ENCODE peak calls at places on chromosomes 16 and 17, in four cellular contexts. K, D, M and Y are unnamed samples.

GRCh38 chr16:89565256-89565505 is 4.7 kb downstream of the RPL13 start:
- DNase-seq in K (no peak), D (no peak), M (no peak), Y (no peak)

GRCh38 chr16:81493755-81494433 is 49.3 kb downstream of the CMIP start:
- DNase-seq in K (no peak), D (no peak), M (peak), Y (no peak)

GRCh38 chr16:69867796-69868565 is 83.2 kb upstream of the CLEC18A start:
- DNase-seq in K (no peak), D (no peak), M (no peak), Y (no peak)

GRCh38 chr16:19666451-19666850 is 51.6 kb downstream of the KNOP1 start:
- DNase-seq in K (no peak), D (no peak), M (no peak), Y (no peak)

GRCh38 chr17:81566461-81567126 is 14.4 kb upstream of the FAAP100 start:
- DNase-seq in K (peak), D (no peak), M (peak), Y (no peak)

GRCh38 chr16:19559242-19559910 is 3.9 kb downstream of the VPS35L start:
- DNase-seq in K (peak), D (no peak), M (peak), Y (no peak)

GRCh38 chr16:10728035-10728462 is 15.6 kb upstream of the NUBP1 start:
- DNase-seq in K (no peak), D (no peak), M (no peak), Y (no peak)

GRCh38 chr17:31565652-31566051 is 174.2 kb downstream of the RAB11FIP4 start:
- DNase-seq in K (no peak), D (no peak), M (no peak), Y (no peak)

GRCh38 chr17:978110-979093 is 1.2 kb downstream of the NXN start:
- DNase-seq in K (no peak), D (no peak), M (no peak), Y (no peak)

GRCh38 chr16:4135537-4135936 is 19.3 kb upstream of the ADCY9 start:
- DNase-seq in K (no peak), D (no peak), M (no peak), Y (no peak)
- TF ChIP-seq CTCF in K (no peak), D (no peak), M (no peak), Y (no peak)

GRCh38 chr17:29949708-29950107 is 8.3 kb downstream of the EFCAB5 start:
- DNase-seq in K (no peak), D (no peak), M (no peak), Y (no peak)

GRCh38 chr17:29956225-29956624 is 14.8 kb downstream of the EFCAB5 start:
- DNase-seq in K (no peak), D (no peak), M (no peak), Y (no peak)

GRCh38 chr17:29959658-29960337 is 18.4 kb downstream of the EFCAB5 start:
- DNase-seq in K (no peak), D (no peak), M (no peak), Y (no peak)

GRCh38 chr17:29958947-29959657 is 17.7 kb downstream of the EFCAB5 start:
- DNase-seq in K (no peak), D (no peak), M (no peak), Y (no peak)

DNA sequence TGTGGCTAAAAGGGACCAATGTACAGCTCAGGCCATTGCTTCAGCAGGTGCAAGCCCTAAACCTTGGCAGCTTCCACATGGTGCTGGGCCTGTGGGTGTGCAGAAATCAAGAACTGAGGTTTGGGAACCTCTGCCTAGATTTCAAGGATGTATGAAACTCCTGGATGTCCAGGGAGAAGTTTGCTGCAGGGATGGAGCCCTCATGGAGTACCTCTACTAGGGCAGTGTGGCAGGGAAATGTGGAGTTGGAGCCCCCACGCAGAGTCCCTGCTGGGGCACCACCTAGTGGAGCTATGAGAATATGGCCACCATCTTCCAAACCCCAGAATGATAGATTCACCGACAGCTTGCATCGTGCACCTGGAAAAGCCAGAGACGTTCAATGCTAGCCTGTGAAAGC is 13.0 kb downstream of the EFCAB5 start:
- DNase-seq in K (peak), D (no peak), M (no peak), Y (no peak)
- TF ChIP-seq CTCF in K (peak), D (peak), M (no peak), Y (no peak)

DNA sequence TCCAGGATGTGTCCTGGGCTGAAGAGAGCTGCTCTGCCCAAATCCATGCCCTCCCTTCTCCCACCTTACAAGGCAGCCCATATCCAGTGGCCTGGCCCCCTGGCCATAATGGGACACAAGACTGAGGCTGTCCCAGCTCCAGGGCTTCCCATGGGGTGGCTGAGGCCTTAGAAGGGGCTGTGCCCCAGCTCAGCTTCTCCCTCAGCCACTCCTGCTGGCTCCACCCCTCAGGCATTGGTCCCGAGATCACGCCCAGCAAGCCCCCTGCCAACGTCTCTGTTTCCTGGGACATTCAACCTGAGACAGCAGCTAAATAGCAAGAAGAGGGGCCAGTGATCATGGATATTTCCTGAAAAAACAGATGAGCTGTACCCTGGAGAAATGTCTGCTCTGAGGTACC is 43.3 kb downstream of the ARHGAP27 start:
- DNase-seq in K (no peak), D (no peak), M (no peak), Y (no peak)
- TF ChIP-seq CTCF in K (no peak), D (no peak), M (no peak), Y (no peak)

GRCh38 chr17:76103274-76104139 is at the start of gene EXOC7:
- DNase-seq in K (peak), D (peak), M (peak), Y (no peak)
- TF ChIP-seq CTCF in K (no peak), D (no peak), M (no peak), Y (peak)

GRCh38 chr17:79840204-79840988 is 1.2 kb upstream of the CBX4 start:
- DNase-seq in K (peak), D (no peak), M (no peak), Y (no peak)
- TF ChIP-seq CTCF in K (peak), D (no peak), M (peak), Y (no peak)

GRCh38 chr17:58308985-58309917 is 19.3 kb downstream of the TSPOAP1 start:
- DNase-seq in K (no peak), D (no peak), M (no peak), Y (no peak)

GRCh38 chr17:58309918-58310259 is 18.7 kb downstream of the TSPOAP1 start:
- DNase-seq in K (no peak), D (no peak), M (no peak), Y (no peak)

GRCh38 chr17:58306131-58306951 is 22.3 kb downstream of the TSPOAP1 start:
- DNase-seq in K (no peak), D (no peak), M (no peak), Y (no peak)

GRCh38 chr17:58307468-58308172 is 21.0 kb downstream of the TSPOAP1 start:
- DNase-seq in K (no peak), D (no peak), M (no peak), Y (no peak)

GRCh38 chr17:58308173-58308984 is 20.2 kb downstream of the TSPOAP1 start:
- DNase-seq in K (no peak), D (no peak), M (no peak), Y (no peak)
- TF ChIP-seq CTCF in K (peak), D (no peak), M (peak), Y (no peak)